ENCODE peak calls at places on chromosome 9, in five cellular contexts. B, K, R, V and C are unnamed samples.

GRCh38 chr9:135655317-135656003 is 7.6 kb upstream of the LCN9 start:
- DNase-seq in V (no peak), B (no peak), R (no peak), K (no peak), C (no peak)

GRCh38 chr9:71349218-71349617 is 227.8 kb upstream of the TRPM3 start:
- DNase-seq in V (no peak), R (peak), B (no peak), K (no peak), C (peak)

GRCh38 chr9:69433968-69434367 is 109.0 kb downstream of the ENTREP1 start:
- DNase-seq in V (no peak), B (no peak), K (no peak), R (no peak), C (no peak)

GRCh38 chr9:136078498-136079011 is 16.5 kb downstream of the NACC2 start:
- DNase-seq in K (peak), V (no peak), B (no peak), R (no peak), C (no peak)

GRCh38 chr9:126150411-126151030 is 176.1 kb upstream of the MVB12B start:
- DNase-seq in V (no peak), R (no peak), B (no peak), K (no peak), C (no peak)

GRCh38 chr9:119368681-119369581 is at the start of gene BRINP1:
- DNase-seq in K (peak), B (no peak), R (peak), V (peak), C (no peak)

GRCh38 chr9:111974092-111974681 is 77.6 kb downstream of the UGCG start:
- DNase-seq in B (no peak), V (peak), R (peak), K (no peak), C (peak)

GRCh38 chr9:69502671-69503301 is 169.4 kb downstream of the APBA1 start:
- DNase-seq in R (peak), B (no peak), V (no peak), K (no peak), C (peak)

GRCh38 chr9:93126825-93127368 is 7.2 kb downstream of the NINJ1 start:
- DNase-seq in R (peak), B (no peak), V (peak), K (peak), C (no peak)

GRCh38 chr9:15873573-15874177 is 320.8 kb downstream of the CCDC171 start:
- DNase-seq in K (peak), R (peak), B (peak), V (peak), C (peak)

GRCh38 chr9:17402309-17402708 is 176.6 kb upstream of the SH3GL2 start:
- DNase-seq in V (no peak), R (peak), B (no peak), K (peak), C (peak)

GRCh38 chr9:114694146-114694545 is 12.2 kb upstream of the TEX48 start:
- DNase-seq in R (peak), V (no peak), K (no peak), B (no peak), C (peak)

GRCh38 chr9:82021198-82021597 is 32.6 kb downstream of the SPATA31D1 start:
- DNase-seq in R (peak), V (peak), B (peak), K (no peak), C (peak)

GRCh38 chr9:134036130-134036529 is 10.8 kb downstream of the BRD3OS start:
- DNase-seq in B (no peak), R (no peak), V (no peak), K (no peak), C (no peak)

GRCh38 chr9:133472753-133473378 is 6.0 kb downstream of the SLC2A6 start:
- DNase-seq in V (no peak), R (no peak), B (no peak), K (no peak), C (no peak)

GRCh38 chr9:89592963-89593775 is 11.6 kb upstream of the GADD45G start:
- DNase-seq in R (peak), V (peak), K (peak), B (no peak), C (peak)

GRCh38 chr9:88184986-88185385 is 46.7 kb upstream of the SPATA31C2 start:
- DNase-seq in R (no peak), V (no peak), K (no peak), B (no peak), C (no peak)

GRCh38 chr9:100295240-100295639 is 57.5 kb downstream of the TEX10 start:
- DNase-seq in B (no peak), R (no peak), K (no peak), V (no peak), C (no peak)

GRCh38 chr9:1599961-1600360 is 415.2 kb upstream of the SMARCA2 start:
- DNase-seq in K (no peak), V (no peak), R (no peak), B (no peak), C (no peak)

GRCh38 chr9:116656535-116656934 is 30.6 kb upstream of the TRIM32 start:
- DNase-seq in V (no peak), R (no peak), K (no peak), B (no peak), C (no peak)

GRCh38 chr9:18208166-18209059 is 265.5 kb upstream of the ADAMTSL1 start:
- DNase-seq in V (peak), B (no peak), R (peak), K (peak), C (peak)

GRCh38 chr9:75169623-75170022 is 81.3 kb downstream of the OSTF1 start:
- DNase-seq in V (no peak), B (no peak), K (no peak), R (peak), C (no peak)

GRCh38 chr9:19199012-19199411 is 31.5 kb upstream of the DENND4C start:
- DNase-seq in B (no peak), R (no peak), V (no peak), K (no peak), C (no peak)

GRCh38 chr9:37324691-37325490 is 97.6 kb upstream of the GRHPR start:
- DNase-seq in K (peak), R (no peak), V (no peak), B (no peak), C (no peak)
- H3K4me2 ChIP-seq in K (no peak), R (no peak), V (no peak), B (no peak), C (no peak)

DNA sequence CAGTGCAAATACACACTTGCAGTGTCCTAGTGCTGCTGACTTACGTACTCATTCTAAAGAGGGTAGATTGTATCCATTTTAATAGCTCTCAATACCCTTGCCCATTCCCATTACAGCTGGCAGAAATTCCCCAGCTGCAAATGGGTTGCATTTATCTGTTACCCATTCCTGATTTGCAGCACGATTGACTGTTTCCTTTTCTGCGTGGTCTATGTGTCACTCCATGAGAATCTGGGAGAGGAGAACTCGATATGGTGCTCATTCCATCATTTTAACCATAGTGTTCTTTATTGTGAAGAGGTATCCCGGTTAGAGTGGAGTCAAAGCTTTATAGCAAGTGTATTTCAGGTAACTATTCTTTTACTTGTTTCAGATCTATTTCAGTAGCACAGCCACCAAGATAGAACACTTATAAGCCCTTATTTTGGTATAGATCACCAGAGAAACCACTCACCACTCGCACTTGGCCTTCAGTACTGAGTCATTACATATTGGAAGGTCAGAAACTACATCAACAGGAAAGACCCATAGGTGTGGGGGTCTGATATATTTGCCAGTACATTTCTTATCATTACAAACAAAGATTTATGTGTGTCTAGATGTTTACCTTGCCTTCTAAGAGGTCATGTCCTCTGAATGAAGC is 139.5 kb downstream of the MUSK start:
- DNase-seq in K (no peak), B (no peak), R (peak), V (no peak), C (peak)
- H3K4me2 ChIP-seq in K (no peak), B (no peak), R (no peak), V (no peak), C (no peak)

DNA sequence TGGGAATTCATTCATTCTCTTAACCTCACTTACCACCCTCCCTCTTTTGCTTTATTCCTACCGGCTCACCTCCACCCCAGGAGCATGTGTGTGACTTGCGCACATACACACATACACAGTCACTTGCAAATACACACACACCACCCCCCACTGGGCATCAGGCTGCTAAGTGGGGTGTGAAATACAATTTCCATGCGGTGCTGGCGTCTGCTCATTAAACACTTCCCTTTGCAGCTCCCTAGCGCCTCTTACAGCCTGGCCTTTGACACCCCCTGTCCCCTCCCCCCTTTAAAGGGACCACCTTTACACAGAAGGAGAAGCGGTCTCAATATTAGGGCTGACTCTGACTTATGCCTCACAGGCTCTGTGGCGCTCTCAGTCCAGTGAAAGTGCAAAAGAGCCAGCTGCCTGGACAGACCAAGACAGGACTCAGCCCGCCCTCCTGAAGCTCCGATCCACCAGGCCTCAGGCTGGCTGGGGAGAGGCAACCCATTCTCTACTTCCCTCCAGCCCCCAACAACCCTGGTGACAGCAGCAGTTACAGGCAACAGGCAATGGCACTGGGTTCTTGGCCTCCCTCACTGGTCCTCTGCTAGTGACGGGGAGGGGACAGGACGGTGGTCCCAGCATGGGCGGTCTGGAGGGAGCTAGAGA is 12.2 kb downstream of the ENHO start:
- DNase-seq in K (no peak), V (no peak), R (no peak), B (no peak), C (no peak)
- H3K4me2 ChIP-seq in K (no peak), V (no peak), R (no peak), B (no peak), C (no peak)

GRCh38 chr9:94882953-94883641 is 156.6 kb downstream of the AOPEP start:
- DNase-seq in R (no peak), B (no peak), V (no peak), K (peak), C (no peak)
- H3K4me2 ChIP-seq in R (no peak), B (no peak), V (no peak), K (no peak), C (no peak)